ENCODE peak calls at places on chromosomes 5 and 9, in nine cellular contexts. D is PC-3, T is MM.1S, L is endodermal cell, P is transverse colon, U is A549, E is HFF-Myc, H is AG09309, C is left ventricle myocardium inferior. N is an unnamed sample.

GRCh38 chr9:3337515-3337914 is 188.3 kb downstream of the RFX3 start:
- DNase-seq in D (peak), T (no peak), L (no peak), P (no peak), U (no peak), E (peak), H (peak), C (peak), N (no peak)

GRCh38 chr5:114327987-114328386 is 33.9 kb upstream of the KCNN2 start:
- DNase-seq in D (no peak), T (no peak), L (no peak), P (no peak), U (no peak), E (no peak), H (no peak), C (no peak), N (no peak)

GRCh38 chr9:84860423-84861115 is 191.0 kb downstream of the NTRK2 start:
- DNase-seq in D (no peak), T (no peak), L (no peak), P (no peak), U (no peak), E (no peak), H (no peak), C (no peak), N (no peak)

GRCh38 chr5:10607666-10608442 is 44.0 kb downstream of the ANKRD33B start:
- DNase-seq in D (no peak), T (peak), L (peak), P (peak), U (peak), E (no peak), H (no peak), C (peak), N (no peak)

GRCh38 chr5:141234109-141234508 is 11.0 kb downstream of the PCDHB14 start:
- DNase-seq in D (no peak), T (no peak), L (no peak), P (no peak), U (no peak), E (no peak), H (no peak), C (no peak), N (no peak)

GRCh38 chr5:80389575-80389974 is 18.3 kb upstream of the ZFYVE16 start:
- DNase-seq in D (no peak), T (no peak), L (no peak), P (peak), U (no peak), E (no peak), H (no peak), C (peak), N (no peak)

GRCh38 chr5:36441215-36441614 is 139.5 kb upstream of the RANBP3L start:
- DNase-seq in D (no peak), T (no peak), L (no peak), P (no peak), U (no peak), E (no peak), H (no peak), C (no peak), N (no peak)

GRCh38 chr5:75681125-75681830 is 36.0 kb downstream of the POC5 start:
- DNase-seq in D (peak), T (peak), L (no peak), P (no peak), U (peak), E (peak), H (peak), C (no peak), N (no peak)

GRCh38 chr5:157602505-157602904 is 26.9 kb upstream of the ADAM19 start:
- DNase-seq in D (peak), T (no peak), L (no peak), P (no peak), U (no peak), E (no peak), H (no peak), C (no peak), N (no peak)

GRCh38 chr9:1979815-1980367 is 35.3 kb upstream of the SMARCA2 start:
- DNase-seq in D (no peak), T (peak), L (no peak), P (no peak), U (no peak), E (peak), H (peak), C (peak), N (no peak)

GRCh38 chr5:151619812-151620462 is 28.8 kb upstream of the FAT2 start:
- DNase-seq in D (peak), T (no peak), L (peak), P (no peak), U (no peak), E (no peak), H (no peak), C (no peak), N (no peak)

GRCh38 chr9:13823021-13823420 is 490.9 kb downstream of the NFIB start:
- DNase-seq in D (no peak), T (no peak), L (no peak), P (no peak), U (no peak), E (no peak), H (no peak), C (no peak), N (no peak)

GRCh38 chr9:33408087-33408486 is 5.7 kb upstream of the AQP7 start:
- DNase-seq in D (peak), T (no peak), L (no peak), P (no peak), U (no peak), E (no peak), H (no peak), C (no peak), N (no peak)

GRCh38 chr5:43192558-43193170 is 639 bp downstream of the NIM1K start:
- DNase-seq in D (peak), T (no peak), L (peak), P (peak), U (no peak), E (no peak), H (no peak), C (no peak), N (no peak)

GRCh38 chr5:4584982-4585381 is 555.1 kb upstream of the ADAMTS16 start:
- DNase-seq in D (peak), T (no peak), L (no peak), P (no peak), U (no peak), E (no peak), H (no peak), C (no peak), N (peak)

GRCh38 chr9:95370064-95370463 is 52.6 kb upstream of the FANCC start:
- DNase-seq in D (no peak), T (no peak), L (no peak), P (no peak), U (no peak), E (no peak), H (peak), C (no peak), N (no peak)

GRCh38 chr5:72618699-72619098 is 111.5 kb upstream of the ZNF366 start:
- DNase-seq in D (no peak), T (no peak), L (no peak), P (no peak), U (no peak), E (no peak), H (no peak), C (no peak), N (no peak)

GRCh38 chr9:33287087-33287490 is 3.2 kb upstream of the NFX1 start:
- DNase-seq in D (peak), T (peak), L (peak), P (peak), U (peak), E (peak), H (peak), C (no peak), N (peak)

GRCh38 chr9:96087669-96088299 is 212.3 kb downstream of the ERCC6L2 start:
- DNase-seq in D (peak), T (no peak), L (peak), P (no peak), U (peak), E (no peak), H (no peak), C (no peak), N (no peak)

GRCh38 chr9:109883623-109884022 is 103.6 kb downstream of the PALM2AKAP2 start:
- DNase-seq in D (no peak), T (no peak), L (no peak), P (no peak), U (no peak), E (no peak), H (no peak), C (no peak), N (no peak)

GRCh38 chr5:673837-674629 is 19.1 kb downstream of the TPPP start:
- DNase-seq in D (no peak), T (no peak), L (no peak), P (no peak), U (no peak), E (no peak), H (no peak), C (peak), N (no peak)

GRCh38 chr5:9363026-9363793 is 182.7 kb downstream of the SEMA5A start:
- DNase-seq in D (no peak), T (peak), L (no peak), P (no peak), U (no peak), E (no peak), H (no peak), C (no peak), N (no peak)

GRCh38 chr5:164052536-164053090 is 547.2 kb downstream of the MAT2B start:
- DNase-seq in D (no peak), T (no peak), L (no peak), P (no peak), U (no peak), E (no peak), H (no peak), C (no peak), N (no peak)

GRCh38 chr9:91758491-91758981 is 191.5 kb downstream of the ROR2 start:
- DNase-seq in D (peak), T (peak), L (peak), P (peak), U (peak), E (peak), H (no peak), C (no peak), N (no peak)

GRCh38 chr9:84314306-84314705 is 26.3 kb downstream of the SLC28A3 start:
- DNase-seq in D (no peak), T (no peak), L (no peak), P (no peak), U (no peak), E (no peak), H (no peak), C (no peak), N (no peak)

GRCh38 chr5:64773533-64773932 is 4.8 kb downstream of the CWC27 start:
- DNase-seq in D (no peak), T (no peak), L (no peak), P (no peak), U (no peak), E (no peak), H (no peak), C (no peak), N (no peak)

GRCh38 chr5:75050415-75050814 is 1.9 kb downstream of the GCNT4 start:
- DNase-seq in D (peak), T (no peak), L (peak), P (no peak), U (peak), E (no peak), H (no peak), C (no peak), N (no peak)

GRCh38 chr5:69368458-69369368 is 607 bp downstream of the AK6 start:
- DNase-seq in D (peak), T (no peak), L (no peak), P (no peak), U (peak), E (no peak), H (peak), C (no peak), N (no peak)

GRCh38 chr5:5080790-5081189 is 59.3 kb upstream of the ADAMTS16 start:
- DNase-seq in D (no peak), T (no peak), L (no peak), P (no peak), U (no peak), E (no peak), H (no peak), C (no peak), N (no peak)

GRCh38 chr9:91412895-91413294 is 10.7 kb downstream of the NFIL3 start:
- DNase-seq in D (peak), T (no peak), L (no peak), P (no peak), U (no peak), E (no peak), H (no peak), C (no peak), N (no peak)

GRCh38 chr5:14942212-14942611 is 70.6 kb upstream of the ANKH start:
- DNase-seq in D (no peak), T (no peak), L (no peak), P (no peak), U (no peak), E (no peak), H (no peak), C (no peak), N (no peak)

GRCh38 chr9:133375724-133376654 is at the start of the genes STKLD1 and SURF4:
- DNase-seq in D (peak), T (peak), L (peak), P (peak), U (peak), E (peak), H (peak), C (peak), N (peak)
- TF ChIP-seq CTCF in D (no peak), T (no peak), L (no peak), P (no peak), U (no peak), E (no peak), H (no peak), C (peak), N (no peak)

DNA sequence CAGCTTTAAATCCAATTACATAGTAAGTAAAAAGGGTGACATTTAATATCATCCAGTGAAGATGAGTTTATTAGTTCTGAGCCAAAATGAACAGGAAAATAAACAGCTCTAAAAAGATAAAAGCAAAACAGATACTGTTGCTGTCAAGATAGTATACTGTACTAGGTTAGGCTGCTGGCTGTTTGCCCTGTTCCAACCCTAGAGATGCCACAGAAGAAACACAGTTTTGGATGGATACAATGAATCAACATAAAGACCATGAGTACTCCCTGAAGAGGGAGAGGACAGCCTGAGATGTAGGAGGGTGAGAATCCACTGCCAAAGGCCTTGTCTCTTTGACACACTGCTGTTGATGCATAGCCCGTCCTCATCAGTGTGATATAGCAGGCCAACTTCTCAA is 1302.7 kb downstream of the EFNA5 start:
- DNase-seq in D (no peak), T (no peak), L (no peak), P (no peak), U (no peak), E (no peak), H (no peak), C (no peak), N (no peak)
- TF ChIP-seq CTCF in D (no peak), T (no peak), L (no peak), P (no peak), U (no peak), E (no peak), H (no peak), C (no peak), N (no peak)

GRCh38 chr5:170404398-170404797 is 15.2 kb upstream of the KCNMB1 start:
- DNase-seq in D (no peak), T (no peak), L (no peak), P (no peak), U (no peak), E (no peak), H (no peak), C (no peak), N (no peak)

GRCh38 chr5:170407062-170407461 is 17.9 kb upstream of the KCNMB1 start:
- DNase-seq in D (no peak), T (no peak), L (no peak), P (no peak), U (no peak), E (no peak), H (no peak), C (no peak), N (no peak)

GRCh38 chr5:170405822-170406221 is 16.7 kb upstream of the KCNMB1 start:
- DNase-seq in D (no peak), T (no peak), L (no peak), P (no peak), U (no peak), E (no peak), H (no peak), C (no peak), N (no peak)

GRCh38 chr5:170402508-170402907 is 13.3 kb upstream of the KCNMB1 start:
- DNase-seq in D (no peak), T (no peak), L (no peak), P (no peak), U (no peak), E (no peak), H (no peak), C (no peak), N (no peak)

GRCh38 chr5:170403675-170404074 is 14.5 kb upstream of the KCNMB1 start:
- DNase-seq in D (no peak), T (no peak), L (peak), P (no peak), U (no peak), E (no peak), H (no peak), C (no peak), N (no peak)
- TF ChIP-seq CTCF in D (no peak), T (no peak), L (peak), P (no peak), U (no peak), E (no peak), H (no peak), C (peak), N (no peak)

GRCh38 chr9:129624168-129624759 is 1.7 kb upstream of the NTMT1 start:
- DNase-seq in D (peak), T (peak), L (peak), P (peak), U (peak), E (no peak), H (no peak), C (no peak), N (peak)

GRCh38 chr9:129623331-129623730 is 2.4 kb upstream of the C9orf50 start:
- DNase-seq in D (no peak), T (no peak), L (no peak), P (no peak), U (no peak), E (no peak), H (peak), C (no peak), N (no peak)

GRCh38 chr9:129626079-129626943 is at the start of gene NTMT1:
- DNase-seq in D (peak), T (peak), L (peak), P (peak), U (peak), E (no peak), H (no peak), C (peak), N (peak)

GRCh38 chr9:129626944-129627297 is 958 bp downstream of the NTMT1 start:
- DNase-seq in D (peak), T (no peak), L (no peak), P (no peak), U (no peak), E (no peak), H (no peak), C (no peak), N (no peak)

DNA sequence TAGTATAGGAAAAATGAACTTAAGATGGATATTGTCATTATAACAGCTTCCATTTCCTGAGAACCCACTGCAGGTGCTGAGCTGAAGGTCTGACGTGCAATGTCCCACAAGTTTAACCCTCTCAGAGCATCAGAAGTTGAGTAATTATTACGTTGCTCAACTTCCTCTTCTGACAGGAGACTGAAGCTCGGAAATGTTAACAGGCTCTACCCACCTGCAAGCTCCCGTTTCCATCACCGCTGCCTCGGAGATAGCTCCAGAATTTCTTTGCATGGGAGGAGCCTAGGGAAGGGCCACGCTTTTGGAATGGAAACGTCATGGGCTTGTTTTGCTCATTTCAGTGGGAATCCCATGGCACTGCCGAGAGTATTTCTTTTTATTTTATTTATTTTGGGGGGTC is 1.0 kb upstream of the NTMT1 start:
- DNase-seq in D (no peak), T (no peak), L (no peak), P (no peak), U (no peak), E (no peak), H (no peak), C (no peak), N (no peak)
- TF ChIP-seq CTCF in D (no peak), T (no peak), L (no peak), P (no peak), U (no peak), E (no peak), H (no peak), C (no peak), N (no peak)

GRCh38 chr9:127124091-127124490 is 1.7 kb upstream of the ANGPTL2 start:
- DNase-seq in D (no peak), T (no peak), L (no peak), P (no peak), U (no peak), E (no peak), H (no peak), C (no peak), N (no peak)

GRCh38 chr9:127119319-127119709 is 3.1 kb downstream of the ANGPTL2 start:
- DNase-seq in D (no peak), T (no peak), L (no peak), P (no peak), U (no peak), E (no peak), H (no peak), C (no peak), N (no peak)

GRCh38 chr9:127123239-127123935 is 952 bp upstream of the ANGPTL2 start:
- DNase-seq in D (no peak), T (no peak), L (no peak), P (no peak), U (no peak), E (no peak), H (no peak), C (no peak), N (no peak)

GRCh38 chr9:127122176-127123151 is at the start of gene ANGPTL2:
- DNase-seq in D (peak), T (no peak), L (peak), P (peak), U (no peak), E (peak), H (peak), C (peak), N (peak)

DNA sequence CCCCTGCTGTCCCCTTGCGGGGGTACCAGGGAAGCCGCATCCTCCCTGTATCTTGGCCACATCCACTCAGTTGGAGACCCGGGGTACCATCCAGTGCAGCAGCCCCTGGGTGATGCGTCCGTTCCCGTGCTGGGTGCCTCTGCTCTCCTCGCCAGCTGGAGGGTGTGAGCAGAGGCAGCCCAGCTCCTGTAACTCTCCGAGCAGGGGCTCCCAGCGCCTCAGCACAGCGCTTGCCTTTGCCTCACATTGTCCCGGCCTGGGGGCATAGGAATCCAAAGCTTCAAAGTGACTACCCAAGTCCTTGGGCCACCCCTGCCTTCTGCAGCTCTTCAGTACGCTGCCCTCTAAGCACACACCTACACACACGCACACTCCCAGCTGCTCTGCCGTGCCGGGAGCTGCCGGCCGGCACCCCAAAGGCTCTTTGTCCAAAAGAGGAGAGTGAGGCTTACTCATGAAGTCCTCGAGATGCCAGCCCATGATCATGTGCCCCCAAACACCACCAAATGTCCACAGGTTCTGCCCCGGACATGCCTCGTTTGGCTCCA is 733 bp downstream of the ANGPTL2 start:
- DNase-seq in D (no peak), T (no peak), L (no peak), P (no peak), U (no peak), E (no peak), H (no peak), C (no peak), N (no peak)
- TF ChIP-seq CTCF in D (no peak), T (no peak), L (no peak), P (no peak), U (no peak), E (no peak), H (peak), C (no peak), N (no peak)